ENCODE peak calls at places on chromosome 1, in seven cellular contexts. One of them, this sample, is unnamed.

GRCh38 chr1:227793079-227793947 is 22.2 kb upstream of the PRSS38 start:
- DNase-seq in neuronal stem cell: no peak
- DNase-seq in mesendoderm: no peak
- DNase-seq in H9: no peak
- DNase-seq in mesenchymal stem cell: no peak
- DNase-seq in IMR-90: no peak
- DNase-seq in H1: no peak
- DNase-seq in this sample: no peak

GRCh38 chr1:154994269-154994977 is 1.0 kb downstream of the LENEP start:
- DNase-seq in neuronal stem cell: no peak
- DNase-seq in mesenchymal stem cell: no peak
- DNase-seq in H9: peak; percentile 22
- DNase-seq in H1: no peak
- DNase-seq in mesendoderm: no peak
- DNase-seq in IMR-90: no peak
- DNase-seq in this sample: no peak

GRCh38 chr1:67646145-67647035 is 38.6 kb upstream of the GADD45A start:
- DNase-seq in mesenchymal stem cell: peak; percentile 45
- DNase-seq in mesendoderm: peak; percentile 74
- DNase-seq in H1: no peak
- DNase-seq in IMR-90: peak; percentile 23
- DNase-seq in neuronal stem cell: peak; percentile 79
- DNase-seq in H9: no peak
- DNase-seq in this sample: peak; percentile 19

GRCh38 chr1:155241069-155241679 is 14.1 kb downstream of the ENTREP3 start:
- DNase-seq in H1: no peak
- DNase-seq in mesenchymal stem cell: peak; percentile 87
- DNase-seq in neuronal stem cell: no peak
- DNase-seq in H9: peak; percentile 78
- DNase-seq in mesendoderm: peak; percentile 91
- DNase-seq in IMR-90: peak; percentile 83
- DNase-seq in this sample: peak; percentile 69

GRCh38 chr1:53511933-53512806 is 53.0 kb downstream of the DMRTB1 start:
- DNase-seq in H9: no peak
- DNase-seq in H1: no peak
- DNase-seq in neuronal stem cell: no peak
- DNase-seq in mesenchymal stem cell: no peak
- DNase-seq in mesendoderm: no peak
- DNase-seq in IMR-90: peak; percentile 72
- DNase-seq in this sample: no peak

GRCh38 chr1:43563779-43564616 is 33.3 kb downstream of the PTPRF start:
- DNase-seq in H9: no peak
- DNase-seq in IMR-90: no peak
- DNase-seq in mesenchymal stem cell: no peak
- DNase-seq in mesendoderm: no peak
- DNase-seq in neuronal stem cell: no peak
- DNase-seq in H1: no peak
- DNase-seq in this sample: no peak

GRCh38 chr1:22315315-22316078 is 136.2 kb upstream of the ZBTB40 start:
- DNase-seq in mesendoderm: no peak
- DNase-seq in H9: no peak
- DNase-seq in mesenchymal stem cell: no peak
- DNase-seq in IMR-90: no peak
- DNase-seq in H1: no peak
- DNase-seq in neuronal stem cell: no peak
- DNase-seq in this sample: peak; percentile 98

GRCh38 chr1:110067957-110068645 is 2.4 kb downstream of the ALX3 start:
- DNase-seq in IMR-90: no peak
- DNase-seq in H1: no peak
- DNase-seq in neuronal stem cell: no peak
- DNase-seq in mesenchymal stem cell: peak; percentile 23
- DNase-seq in H9: peak; percentile 68
- DNase-seq in mesendoderm: peak; percentile 73
- DNase-seq in this sample: no peak

GRCh38 chr1:224620105-224620504 is 4.0 kb downstream of the CNIH3 start:
- DNase-seq in mesendoderm: no peak
- DNase-seq in H9: no peak
- DNase-seq in neuronal stem cell: no peak
- DNase-seq in mesenchymal stem cell: no peak
- DNase-seq in IMR-90: no peak
- DNase-seq in H1: no peak
- DNase-seq in this sample: no peak

GRCh38 chr1:70906790-70907189 is 140.8 kb downstream of the PTGER3 start:
- DNase-seq in mesendoderm: no peak
- DNase-seq in H1: no peak
- DNase-seq in H9: no peak
- DNase-seq in mesenchymal stem cell: no peak
- DNase-seq in neuronal stem cell: no peak
- DNase-seq in IMR-90: no peak
- DNase-seq in this sample: no peak

GRCh38 chr1:244150071-244150470 is 99.0 kb downstream of the ZBTB18 start:
- DNase-seq in H1: no peak
- DNase-seq in mesenchymal stem cell: no peak
- DNase-seq in neuronal stem cell: no peak
- DNase-seq in IMR-90: peak; percentile 32
- DNase-seq in mesendoderm: no peak
- DNase-seq in H9: no peak
- DNase-seq in this sample: no peak

GRCh38 chr1:215114154-215114933 is 31.8 kb downstream of the KCNK2 start:
- DNase-seq in mesendoderm: no peak
- DNase-seq in H1: no peak
- DNase-seq in neuronal stem cell: no peak
- DNase-seq in mesenchymal stem cell: peak; percentile 51
- DNase-seq in H9: no peak
- DNase-seq in IMR-90: peak; percentile 90
- DNase-seq in this sample: no peak

GRCh38 chr1:157249326-157249725 is 111.1 kb upstream of the ETV3 start:
- DNase-seq in neuronal stem cell: no peak
- DNase-seq in H9: no peak
- DNase-seq in IMR-90: no peak
- DNase-seq in mesendoderm: no peak
- DNase-seq in H1: no peak
- DNase-seq in mesenchymal stem cell: no peak
- DNase-seq in this sample: no peak

GRCh38 chr1:36511804-36512798 is 29.4 kb upstream of the CSF3R start:
- DNase-seq in neuronal stem cell: no peak
- DNase-seq in H9: no peak
- DNase-seq in mesenchymal stem cell: no peak
- DNase-seq in mesendoderm: no peak
- DNase-seq in H1: no peak
- DNase-seq in IMR-90: no peak
- DNase-seq in this sample: no peak

GRCh38 chr1:6578624-6579373 is 995 bp upstream of the ZBTB48 start:
- DNase-seq in mesenchymal stem cell: no peak
- DNase-seq in mesendoderm: no peak
- DNase-seq in H9: no peak
- DNase-seq in H1: no peak
- DNase-seq in neuronal stem cell: no peak
- DNase-seq in IMR-90: no peak
- DNase-seq in this sample: no peak

GRCh38 chr1:198444792-198445191 is 95.7 kb downstream of the ATP6V1G3 start:
- DNase-seq in IMR-90: peak; percentile 90
- DNase-seq in neuronal stem cell: no peak
- DNase-seq in H9: no peak
- DNase-seq in mesendoderm: no peak
- DNase-seq in mesenchymal stem cell: peak; percentile 9
- DNase-seq in H1: no peak
- DNase-seq in this sample: peak; percentile 16

GRCh38 chr1:117501275-117501674 is 104.6 kb upstream of the TENT5C start:
- DNase-seq in H9: no peak
- DNase-seq in H1: no peak
- DNase-seq in neuronal stem cell: no peak
- DNase-seq in mesendoderm: no peak
- DNase-seq in IMR-90: peak; percentile 91
- DNase-seq in mesenchymal stem cell: peak; percentile 73
- DNase-seq in this sample: peak; percentile 12

GRCh38 chr1:86503477-86504129 is 34.9 kb downstream of the CLCA1 start:
- DNase-seq in IMR-90: peak; percentile 18
- DNase-seq in neuronal stem cell: no peak
- DNase-seq in H9: peak; percentile 74
- DNase-seq in mesenchymal stem cell: no peak
- DNase-seq in mesendoderm: peak; percentile 55
- DNase-seq in H1: no peak
- DNase-seq in this sample: peak; percentile 50

GRCh38 chr1:156146006-156146748 is 7.2 kb upstream of the SEMA4A start:
- DNase-seq in H1: no peak
- DNase-seq in IMR-90: peak; percentile 94
- DNase-seq in mesenchymal stem cell: peak; percentile 92
- DNase-seq in mesendoderm: peak; percentile 87
- DNase-seq in H9: no peak
- DNase-seq in neuronal stem cell: peak; percentile 57
- DNase-seq in this sample: peak; percentile 80

GRCh38 chr1:175221548-175222175 is 29.1 kb upstream of the KIAA0040 start:
- DNase-seq in mesenchymal stem cell: no peak
- DNase-seq in neuronal stem cell: no peak
- DNase-seq in mesendoderm: peak; percentile 86
- DNase-seq in H1: peak; percentile 21
- DNase-seq in H9: peak; percentile 76
- DNase-seq in IMR-90: no peak
- DNase-seq in this sample: peak; percentile 69

GRCh38 chr1:25568834-25569598 is 25.6 kb downstream of the LDLRAP1 start:
- DNase-seq in neuronal stem cell: no peak
- DNase-seq in H1: no peak
- DNase-seq in mesenchymal stem cell: peak; percentile 93
- DNase-seq in H9: no peak
- DNase-seq in IMR-90: peak; percentile 88
- DNase-seq in mesendoderm: peak; percentile 89
- DNase-seq in this sample: peak; percentile 32

GRCh38 chr1:79877086-79877485 is 870.6 kb upstream of the ADGRL4 start:
- DNase-seq in neuronal stem cell: no peak
- DNase-seq in H9: no peak
- DNase-seq in mesendoderm: no peak
- DNase-seq in H1: no peak
- DNase-seq in IMR-90: no peak
- DNase-seq in mesenchymal stem cell: no peak
- DNase-seq in this sample: no peak
- H4K8ac ChIP-seq in neuronal stem cell: no peak overlapping the region
- H4K8ac ChIP-seq in H9: no peak overlapping the region
- H4K8ac ChIP-seq in mesendoderm: no peak overlapping the region
- H4K8ac ChIP-seq in H1: no peak overlapping the region
- H4K8ac ChIP-seq in IMR-90: no peak overlapping the region
- H4K8ac ChIP-seq in mesenchymal stem cell: no peak overlapping the region
- H4K8ac ChIP-seq in this sample: no peak overlapping the region

GRCh38 chr1:9281071-9281827 is 11.4 kb upstream of the SPSB1 start:
- DNase-seq in neuronal stem cell: no peak
- DNase-seq in mesenchymal stem cell: peak; percentile 75
- DNase-seq in IMR-90: no peak
- DNase-seq in H9: no peak
- DNase-seq in mesendoderm: no peak
- DNase-seq in H1: no peak
- DNase-seq in this sample: no peak
- H3K4me2 ChIP-seq in neuronal stem cell: no peak overlapping the region
- H3K4me2 ChIP-seq in mesenchymal stem cell: no peak overlapping the region
- H3K4me2 ChIP-seq in IMR-90: no peak overlapping the region
- H3K4me2 ChIP-seq in H9: no peak overlapping the region
- H3K4me2 ChIP-seq in mesendoderm: no peak overlapping the region
- H3K4me2 ChIP-seq in H1: no peak overlapping the region
- H3K4me2 ChIP-seq in this sample: no peak overlapping the region

GRCh38 chr1:245683377-245683716 is 528.6 kb downstream of the KIF26B start:
- DNase-seq in mesenchymal stem cell: no peak
- DNase-seq in neuronal stem cell: no peak
- DNase-seq in H9: no peak
- DNase-seq in H1: no peak
- DNase-seq in IMR-90: no peak
- DNase-seq in mesendoderm: no peak
- DNase-seq in this sample: no peak
- H4K8ac ChIP-seq in mesenchymal stem cell: no peak overlapping the region
- H4K8ac ChIP-seq in neuronal stem cell: no peak overlapping the region
- H4K8ac ChIP-seq in H9: no peak overlapping the region
- H4K8ac ChIP-seq in H1: no peak overlapping the region
- H4K8ac ChIP-seq in IMR-90: no peak overlapping the region
- H4K8ac ChIP-seq in mesendoderm: no peak overlapping the region
- H4K8ac ChIP-seq in this sample: no peak overlapping the region

GRCh38 chr1:24022611-24023359 is 42.7 kb upstream of the SRSF10 start:
- DNase-seq in mesendoderm: peak; percentile 44
- DNase-seq in mesenchymal stem cell: peak; percentile 82
- DNase-seq in H1: no peak
- DNase-seq in neuronal stem cell: no peak
- DNase-seq in IMR-90: peak; percentile 89
- DNase-seq in H9: no peak
- DNase-seq in this sample: peak; percentile 79

GRCh38 chr1:24027838-24028468 is 47.8 kb upstream of the SRSF10 start:
- DNase-seq in mesenchymal stem cell: peak; percentile 69
- DNase-seq in mesendoderm: no peak
- DNase-seq in neuronal stem cell: no peak
- DNase-seq in IMR-90: peak; percentile 73
- DNase-seq in H9: no peak
- DNase-seq in H1: no peak
- DNase-seq in this sample: peak; percentile 66
- H3K4me2 ChIP-seq in mesenchymal stem cell: no peak overlapping the region
- H3K4me2 ChIP-seq in mesendoderm: no peak overlapping the region
- H3K4me2 ChIP-seq in neuronal stem cell: no peak overlapping the region
- H3K4me2 ChIP-seq in IMR-90: no peak overlapping the region
- H3K4me2 ChIP-seq in H9: no peak overlapping the region
- H3K4me2 ChIP-seq in H1: no peak overlapping the region
- H3K4me2 ChIP-seq in this sample: no peak overlapping the region

GRCh38 chr1:79575424-79575823 is 568.9 kb upstream of the ADGRL4 start:
- DNase-seq in H1: no peak
- DNase-seq in neuronal stem cell: no peak
- DNase-seq in H9: no peak
- DNase-seq in IMR-90: no peak
- DNase-seq in mesendoderm: no peak
- DNase-seq in mesenchymal stem cell: no peak
- DNase-seq in this sample: no peak
- H4K8ac ChIP-seq in H1: no peak overlapping the region
- H4K8ac ChIP-seq in neuronal stem cell: no peak overlapping the region
- H4K8ac ChIP-seq in H9: no peak overlapping the region
- H4K8ac ChIP-seq in IMR-90: no peak overlapping the region
- H4K8ac ChIP-seq in mesendoderm: no peak overlapping the region
- H4K8ac ChIP-seq in mesenchymal stem cell: no peak overlapping the region
- H4K8ac ChIP-seq in this sample: no peak overlapping the region

This sample was measured in trophoblast cell.